ENCODE peak calls at places on chromosome 9, in nine cellular contexts. V is AG20443, C is Panc1, L is cardiac fibroblast, B is kidney glomerular epithelial cell, W is fibroblast of pulmonary artery, K is heart right ventricle, H is stomach, S is dorsolateral prefrontal cortex. F is an unnamed sample.
A peak's percentile ranks its signal among the peaks of the same experiment; 100 is the strongest.

GRCh38 chr9:14320272-14321245 is 6.6 kb upstream of the NFIB start:
- DNase-seq in S (peak; percentile 57), K (no peak), C (no peak), H (peak; percentile 43), V (peak; percentile 57), W (peak; percentile 97), B (no peak), L (peak; percentile 96), F (peak; percentile 21)

GRCh38 chr9:109602987-109603386 is 104.9 kb upstream of the PTPN3 start:
- DNase-seq in K (no peak), L (no peak), C (no peak), V (no peak), W (peak; percentile 16), S (no peak), B (peak; percentile 23), H (no peak), F (no peak)

GRCh38 chr9:137406876-137407589 is 15.9 kb downstream of the EXD3 start:
- DNase-seq in H (peak; percentile 79), L (peak; percentile 63), K (peak; percentile 79), W (peak; percentile 71), B (peak; percentile 34), S (peak; percentile 44), V (peak; percentile 93), C (no peak), F (no peak)

GRCh38 chr9:3475300-3476020 is 50.3 kb downstream of the RFX3 start:
- DNase-seq in W (no peak), C (no peak), K (no peak), V (no peak), L (no peak), S (no peak), B (no peak), H (no peak), F (no peak)

GRCh38 chr9:15509931-15510788 is 610 bp downstream of the PSIP1 start:
- DNase-seq in B (no peak), H (peak; percentile 33), L (peak; percentile 20), C (no peak), V (peak; percentile 76), S (no peak), W (peak; percentile 17), K (peak; percentile 50), F (peak; percentile 60)

GRCh38 chr9:107992269-107992668 is 502.7 kb upstream of the KLF4 start:
- DNase-seq in H (no peak), B (no peak), L (no peak), K (no peak), W (no peak), S (no peak), V (no peak), C (no peak), F (no peak)

GRCh38 chr9:106745457-106745856 is 117.5 kb upstream of the ZNF462 start:
- DNase-seq in W (peak; percentile 16), C (no peak), B (no peak), S (no peak), L (peak; percentile 39), V (no peak), K (no peak), H (no peak), F (no peak)

GRCh38 chr9:92522983-92523970 is 12.5 kb downstream of the ECM2 start:
- DNase-seq in H (no peak), V (no peak), K (no peak), L (peak; percentile 9), B (no peak), C (no peak), W (no peak), S (no peak), F (no peak)

GRCh38 chr9:134065720-134066419 is 2.0 kb downstream of the BRD3 start:
- DNase-seq in C (no peak), K (no peak), S (no peak), W (peak; percentile 45), H (peak; percentile 60), B (peak; percentile 48), V (peak; percentile 71), L (peak; percentile 66), F (peak; percentile 69)

GRCh38 chr9:6944093-6944551 is 186.3 kb downstream of the KDM4C start:
- DNase-seq in L (peak; percentile 90), B (peak; percentile 15), V (peak; percentile 39), S (no peak), W (peak; percentile 86), C (no peak), H (no peak), K (no peak), F (no peak)

F was measured in NAMALWA.